ENCODE peak calls at places on chromosomes 4 and X, in six cellular contexts. Q is NT2/D1, V is astrocyte, T is left ventricle myocardium inferior, Y is IMR-90, R is PC-9. O is an unnamed sample.

GRCh38 chr4:113382704-113383103 is 333.3 kb downstream of the ANK2 start:
- DNase-seq in Q (no peak), V (no peak), T (no peak), Y (no peak), R (no peak), O (no peak)

GRCh38 chr4:135418353-135418752 is 1216.8 kb upstream of the PABPC4L start:
- DNase-seq in Q (peak; percentile 8), V (peak; percentile 4), T (no peak), Y (peak; percentile 29), R (no peak), O (no peak)

GRCh38 chrX:39972340-39972739 is 125.4 kb downstream of the BCOR start:
- DNase-seq in Q (no peak), V (peak; percentile 77), T (no peak), Y (peak; percentile 53), R (no peak), O (no peak)

GRCh38 chr4:20773144-20773997 is 73.1 kb downstream of the PACRGL start:
- DNase-seq in Q (peak; percentile 77), V (peak; percentile 18), T (no peak), Y (peak; percentile 54), R (peak; percentile 34), O (no peak)

GRCh38 chrX:16465081-16465876 is 184.7 kb upstream of the S100G start:
- DNase-seq in Q (no peak), V (peak; percentile 50), T (no peak), Y (peak; percentile 60), R (no peak), O (no peak)

GRCh38 chr4:28518781-28519180 is 1658.1 kb downstream of the STIM2 start:
- DNase-seq in Q (no peak), V (peak; percentile 0), T (no peak), Y (peak; percentile 76), R (no peak), O (no peak)

GRCh38 chrX:153469811-153470410 is 465 bp downstream of the HAUS7 start:
- DNase-seq in Q (no peak), V (no peak), T (no peak), Y (peak; percentile 8), R (peak; percentile 35), O (peak; percentile 30)

GRCh38 chrX:84168095-84168494 is 19.9 kb downstream of the RPS6KA6 start:
- DNase-seq in Q (no peak), V (peak; percentile 58), T (no peak), Y (peak; percentile 53), R (peak; percentile 0), O (no peak)

GRCh38 chr4:112840061-112840460 is 203.1 kb downstream of the LARP7 start:
- DNase-seq in Q (no peak), V (peak; percentile 36), T (no peak), Y (peak; percentile 7), R (no peak), O (no peak)

GRCh38 chrX:13649823-13650222 is 3.1 kb upstream of the TCEANC start:
- DNase-seq in Q (no peak), V (peak; percentile 72), T (no peak), Y (peak; percentile 73), R (no peak), O (no peak)

GRCh38 chr4:153257151-153257620 is 52.9 kb downstream of the TRIM2 start:
- DNase-seq in Q (no peak), V (peak; percentile 73), T (no peak), Y (peak; percentile 83), R (no peak), O (no peak)

GRCh38 chrX:130264573-130264972 is 4.1 kb downstream of the ZNF280C start:
- DNase-seq in Q (no peak), V (no peak), T (no peak), Y (peak; percentile 26), R (no peak), O (no peak)

GRCh38 chr4:55575513-55575912 is 16.5 kb downstream of the PDCL2 start:
- DNase-seq in Q (no peak), V (no peak), T (no peak), Y (no peak), R (no peak), O (no peak)

GRCh38 chr4:55568905-55569504 is 22.3 kb upstream of the CLOCK start:
- DNase-seq in Q (no peak), V (no peak), T (no peak), Y (no peak), R (no peak), O (no peak)

GRCh38 chr4:55574252-55574651 is 17.8 kb downstream of the PDCL2 start:
- DNase-seq in Q (no peak), V (no peak), T (no peak), Y (no peak), R (no peak), O (no peak)
- H3K9me3 ChIP-seq in Q (peaks cover 37% of the 10 kb centered on the region), V (peaks cover 5% of the 10 kb centered on the region), T (peaks cover 42% of the 10 kb centered on the region), Y (peaks cover 4% of the 10 kb centered on the region), R (peaks cover 8% of the 10 kb centered on the region), O (peaks cover 15% of the 10 kb centered on the region)

GRCh38 chrX:76228499-76228898 is 55.6 kb downstream of the PBDC1 start:
- DNase-seq in Q (no peak), V (no peak), T (no peak), Y (no peak), R (no peak), O (no peak)
- H3K9me3 ChIP-seq in Q (no peaks in the 10 kb centered on the region), V (no peaks in the 10 kb centered on the region), T (peaks cover 9% of the 10 kb centered on the region), Y (no peaks in the 10 kb centered on the region), R (no peaks in the 10 kb centered on the region), O (no peaks in the 10 kb centered on the region)

GRCh38 chr4:38800956-38801450 is 3.6 kb downstream of the TLR1 start:
- DNase-seq in Q (no peak), V (peak; percentile 16), T (no peak), Y (no peak), R (no peak), O (no peak)
- H3K9me3 ChIP-seq in Q (peaks cover 7% of the 10 kb centered on the region), V (no peaks in the 10 kb centered on the region), T (peaks cover 32% of the 10 kb centered on the region), Y (no peaks in the 10 kb centered on the region), R (no peaks in the 10 kb centered on the region), O (no peaks in the 10 kb centered on the region)

DNA sequence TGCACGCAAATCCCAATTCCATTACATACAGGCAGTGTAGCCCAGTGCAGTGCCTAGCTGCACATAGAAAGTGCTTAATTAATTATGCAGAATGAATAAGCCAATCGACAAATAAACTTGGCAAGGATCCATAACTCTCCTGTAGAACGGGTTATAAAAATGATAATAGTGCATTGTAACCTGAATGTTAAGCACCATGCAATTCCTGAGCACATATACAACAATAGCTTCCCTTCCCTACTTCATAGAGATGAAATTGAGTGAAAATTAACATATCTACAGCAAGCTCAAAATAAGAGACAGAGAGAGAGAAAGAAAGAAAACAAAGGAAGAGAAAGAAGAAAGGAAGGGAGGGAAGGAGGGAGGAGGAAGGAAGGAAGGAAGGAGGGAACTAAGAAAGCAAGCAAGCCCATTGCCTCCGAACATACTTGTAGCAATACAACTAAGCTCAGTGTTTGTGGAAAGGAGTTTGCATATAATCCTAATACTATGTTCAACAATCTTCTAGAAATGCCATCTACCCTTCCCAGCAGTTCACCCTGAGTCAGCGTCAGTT is 1074.0 kb upstream of the LCORL start:
- DNase-seq in Q (no peak), V (no peak), T (no peak), Y (no peak), R (no peak), O (no peak)
- H3K9me3 ChIP-seq in Q (no peaks in the 10 kb centered on the region), V (no peaks in the 10 kb centered on the region), T (no peaks in the 10 kb centered on the region), Y (no peaks in the 10 kb centered on the region), R (no peaks in the 10 kb centered on the region), O (no peaks in the 10 kb centered on the region)

GRCh38 chrX:47918274-47918673 is 81.6 kb downstream of the ZNF81 start:
- DNase-seq in Q (no peak), V (no peak), T (no peak), Y (no peak), R (no peak), O (no peak)

GRCh38 chrX:47915886-47916493 is 79.3 kb downstream of the ZNF81 start:
- DNase-seq in Q (no peak), V (no peak), T (no peak), Y (no peak), R (no peak), O (no peak)
- H3K9me3 ChIP-seq in Q (peaks cover 57% of the 10 kb centered on the region), V (peaks cover 8% of the 10 kb centered on the region), T (peaks cover 49% of the 10 kb centered on the region), Y (peaks cover 26% of the 10 kb centered on the region), R (no peaks in the 10 kb centered on the region), O (peaks cover 24% of the 10 kb centered on the region)